ENCODE peak calls at places on chromosomes 16 and 17, in eight cellular contexts. One of them, this sample, is unnamed.

GRCh38 chr16:72241930-72242329 is 70.0 kb upstream of the PMFBP1 start:
- DNase-seq in right lobe of liver: no peak
- DNase-seq in spleen: no peak
- DNase-seq in ovary: peak; percentile 16
- DNase-seq in H54: peak; percentile 17
- DNase-seq in heart left ventricle: no peak
- DNase-seq in transverse colon: peak; percentile 19
- DNase-seq in adrenal gland: peak; percentile 64
- DNase-seq in this sample: peak; percentile 54

GRCh38 chr16:80968386-80969113 is 38.1 kb downstream of the CMC2 start:
- DNase-seq in adrenal gland: no peak
- DNase-seq in H54: no peak
- DNase-seq in spleen: no peak
- DNase-seq in ovary: no peak
- DNase-seq in transverse colon: no peak
- DNase-seq in heart left ventricle: no peak
- DNase-seq in right lobe of liver: no peak
- DNase-seq in this sample: no peak

GRCh38 chr17:62791235-62792121 is 16.6 kb downstream of the MARCHF10 start:
- DNase-seq in ovary: no peak
- DNase-seq in transverse colon: no peak
- DNase-seq in spleen: no peak
- DNase-seq in right lobe of liver: no peak
- DNase-seq in heart left ventricle: no peak
- DNase-seq in H54: no peak
- DNase-seq in adrenal gland: peak; percentile 20
- DNase-seq in this sample: no peak

GRCh38 chr17:19378416-19379293 is at the start of gene MAPK7:
- DNase-seq in heart left ventricle: no peak
- DNase-seq in adrenal gland: peak; percentile 62
- DNase-seq in H54: no peak
- DNase-seq in ovary: no peak
- DNase-seq in spleen: no peak
- DNase-seq in right lobe of liver: peak; percentile 59
- DNase-seq in transverse colon: peak; percentile 31
- DNase-seq in this sample: no peak

GRCh38 chr17:62892870-62893338 is 73.1 kb upstream of the TANC2 start:
- DNase-seq in adrenal gland: peak; percentile 80
- DNase-seq in heart left ventricle: no peak
- DNase-seq in right lobe of liver: no peak
- DNase-seq in spleen: peak; percentile 77
- DNase-seq in transverse colon: peak; percentile 35
- DNase-seq in H54: peak; percentile 70
- DNase-seq in ovary: no peak
- DNase-seq in this sample: no peak

GRCh38 chr17:17151962-17152361 is 54.2 kb downstream of the PLD6 start:
- DNase-seq in spleen: peak; percentile 84
- DNase-seq in heart left ventricle: peak; percentile 91
- DNase-seq in ovary: peak; percentile 68
- DNase-seq in transverse colon: peak; percentile 63
- DNase-seq in H54: peak; percentile 94
- DNase-seq in right lobe of liver: peak; percentile 92
- DNase-seq in adrenal gland: peak; percentile 97
- DNase-seq in this sample: peak; percentile 46

GRCh38 chr17:81436294-81436849 is 41.1 kb downstream of the BAHCC1 start:
- DNase-seq in right lobe of liver: no peak
- DNase-seq in transverse colon: no peak
- DNase-seq in spleen: no peak
- DNase-seq in H54: no peak
- DNase-seq in heart left ventricle: peak; percentile 85
- DNase-seq in ovary: peak; percentile 80
- DNase-seq in adrenal gland: no peak
- DNase-seq in this sample: no peak

GRCh38 chr16:10558746-10559641 is 21.4 kb downstream of the EMP2 start:
- DNase-seq in H54: peak; percentile 88
- DNase-seq in adrenal gland: peak; percentile 83
- DNase-seq in right lobe of liver: peak; percentile 96
- DNase-seq in transverse colon: peak; percentile 36
- DNase-seq in ovary: peak; percentile 72
- DNase-seq in spleen: peak; percentile 82
- DNase-seq in heart left ventricle: peak; percentile 87
- DNase-seq in this sample: peak; percentile 23

GRCh38 chr16:85982563-85982939 is 83.6 kb downstream of the IRF8 start:
- DNase-seq in H54: no peak
- DNase-seq in spleen: peak; percentile 85
- DNase-seq in heart left ventricle: peak; percentile 82
- DNase-seq in adrenal gland: peak; percentile 70
- DNase-seq in transverse colon: peak; percentile 35
- DNase-seq in right lobe of liver: no peak
- DNase-seq in ovary: peak; percentile 23
- DNase-seq in this sample: no peak

GRCh38 chr17:36183001-36183810 is 6.8 kb upstream of the TBC1D3B start:
- DNase-seq in ovary: peak; percentile 46
- DNase-seq in transverse colon: peak; percentile 68
- DNase-seq in H54: peak; percentile 27
- DNase-seq in adrenal gland: no peak
- DNase-seq in heart left ventricle: peak; percentile 93
- DNase-seq in right lobe of liver: peak; percentile 84
- DNase-seq in spleen: peak; percentile 91
- DNase-seq in this sample: peak; percentile 85

GRCh38 chr17:19313746-19314651 is 48.5 kb downstream of the B9D1 start:
- DNase-seq in spleen: peak; percentile 47
- DNase-seq in right lobe of liver: peak; percentile 22
- DNase-seq in transverse colon: peak; percentile 60
- DNase-seq in ovary: no peak
- DNase-seq in heart left ventricle: no peak
- DNase-seq in adrenal gland: no peak
- DNase-seq in H54: no peak
- DNase-seq in this sample: no peak

GRCh38 chr16:8854298-8854948 is 14.4 kb downstream of the CARHSP1 start:
- DNase-seq in adrenal gland: no peak
- DNase-seq in right lobe of liver: no peak
- DNase-seq in ovary: no peak
- DNase-seq in heart left ventricle: no peak
- DNase-seq in transverse colon: peak; percentile 4
- DNase-seq in H54: no peak
- DNase-seq in spleen: peak; percentile 35
- DNase-seq in this sample: no peak
- TF ChIP-seq POLR2A in adrenal gland: no peak
- TF ChIP-seq POLR2A in right lobe of liver: no peak
- TF ChIP-seq POLR2A in ovary: no peak
- TF ChIP-seq POLR2A in heart left ventricle: no peak
- TF ChIP-seq POLR2A in transverse colon: no peak
- TF ChIP-seq POLR2A in H54: no peak
- TF ChIP-seq POLR2A in spleen: no peak
- TF ChIP-seq POLR2A in this sample: no peak

DNA sequence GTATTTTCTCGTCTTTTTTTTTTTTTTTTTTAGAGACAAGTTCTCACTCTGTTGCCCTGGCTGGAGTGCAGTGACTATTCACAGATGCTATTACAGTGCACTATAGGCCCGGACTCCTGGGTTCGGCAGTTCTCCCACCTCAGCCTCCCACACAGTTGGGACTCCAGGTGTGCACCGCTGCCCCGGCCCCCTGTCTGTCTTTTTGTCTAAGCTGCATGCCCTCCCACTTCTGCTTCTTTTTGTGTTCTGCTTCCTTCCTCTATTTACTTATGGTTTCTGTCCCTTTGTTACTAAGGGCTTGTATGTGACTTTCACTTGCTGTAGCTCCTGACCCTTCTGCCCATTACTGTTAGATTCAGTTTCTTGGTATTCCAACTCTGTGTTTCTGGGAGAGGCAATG is 20.5 kb downstream of the SLC7A6 start:
- DNase-seq in spleen: peak; percentile 89
- DNase-seq in adrenal gland: no peak
- DNase-seq in transverse colon: peak; percentile 35
- DNase-seq in right lobe of liver: no peak
- DNase-seq in heart left ventricle: no peak
- DNase-seq in ovary: no peak
- DNase-seq in H54: no peak
- DNase-seq in this sample: no peak
- TF ChIP-seq POLR2A in spleen: no peak
- TF ChIP-seq POLR2A in adrenal gland: no peak
- TF ChIP-seq POLR2A in transverse colon: no peak
- TF ChIP-seq POLR2A in right lobe of liver: no peak
- TF ChIP-seq POLR2A in heart left ventricle: no peak
- TF ChIP-seq POLR2A in ovary: no peak
- TF ChIP-seq POLR2A in H54: no peak
- TF ChIP-seq POLR2A in this sample: no peak

GRCh38 chr17:1454541-1454940 is 1.5 kb downstream of the CRK start:
- DNase-seq in ovary: no peak
- DNase-seq in heart left ventricle: no peak
- DNase-seq in right lobe of liver: no peak
- DNase-seq in transverse colon: no peak
- DNase-seq in adrenal gland: no peak
- DNase-seq in H54: no peak
- DNase-seq in spleen: no peak
- DNase-seq in this sample: no peak

GRCh38 chr17:1455291-1455747 is 713 bp downstream of the CRK start:
- DNase-seq in right lobe of liver: peak; percentile 83
- DNase-seq in adrenal gland: peak; percentile 91
- DNase-seq in ovary: peak; percentile 39
- DNase-seq in heart left ventricle: peak; percentile 85
- DNase-seq in H54: no peak
- DNase-seq in spleen: peak; percentile 94
- DNase-seq in transverse colon: peak; percentile 68
- DNase-seq in this sample: peak; percentile 79

GRCh38 chr17:1460233-1460632 is 4.2 kb upstream of the CRK start:
- DNase-seq in adrenal gland: peak; percentile 91
- DNase-seq in H54: peak; percentile 75
- DNase-seq in ovary: no peak
- DNase-seq in right lobe of liver: peak; percentile 95
- DNase-seq in heart left ventricle: peak; percentile 86
- DNase-seq in transverse colon: peak; percentile 81
- DNase-seq in spleen: no peak
- DNase-seq in this sample: peak; percentile 96

GRCh38 chr17:1452836-1453235 is 3.2 kb downstream of the CRK start:
- DNase-seq in adrenal gland: no peak
- DNase-seq in spleen: no peak
- DNase-seq in heart left ventricle: no peak
- DNase-seq in right lobe of liver: no peak
- DNase-seq in H54: no peak
- DNase-seq in transverse colon: no peak
- DNase-seq in ovary: no peak
- DNase-seq in this sample: no peak

DNA sequence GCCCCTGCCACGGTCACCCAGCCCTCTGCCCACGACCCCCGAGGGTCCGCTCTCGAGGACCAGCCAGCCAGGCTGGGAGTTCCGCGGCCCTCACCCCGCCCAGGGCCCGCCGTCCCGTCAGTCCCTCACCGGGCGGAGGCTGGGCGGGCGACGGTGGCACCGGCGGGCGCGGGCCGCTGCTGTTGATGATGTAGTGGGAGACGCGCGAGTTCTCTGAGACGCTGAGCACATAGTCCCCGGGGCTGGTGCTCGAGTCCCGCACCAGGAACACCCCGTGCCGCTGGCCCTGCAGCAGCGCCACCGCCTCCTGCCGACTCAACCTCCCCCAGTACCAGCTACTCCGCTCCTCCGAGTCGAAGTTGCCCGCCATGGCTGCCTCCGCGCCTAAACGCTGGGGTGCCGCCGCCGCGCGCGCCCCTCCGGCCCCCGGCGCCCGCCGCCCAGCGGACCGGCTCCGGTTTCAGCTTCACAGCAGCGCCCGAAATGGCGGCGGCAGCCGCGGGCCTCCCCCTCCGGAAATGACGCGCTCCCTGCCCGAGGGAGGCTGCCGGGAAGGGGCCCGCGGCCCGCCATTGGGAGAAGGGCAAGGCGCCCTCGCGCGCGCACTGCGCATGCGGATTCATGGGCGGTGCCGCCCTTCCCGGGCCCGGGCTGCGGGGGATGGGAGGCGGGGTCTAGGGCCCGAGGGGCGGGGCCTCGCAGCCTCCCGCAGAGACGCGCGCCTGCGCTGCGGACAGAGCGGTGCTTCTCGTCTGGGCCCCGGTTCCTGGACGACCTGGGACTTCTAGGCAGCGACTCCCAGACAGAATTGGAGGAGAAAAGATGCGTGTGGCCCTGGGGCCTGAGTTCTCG is at the start of gene CRK:
- DNase-seq in transverse colon: peak; percentile 98
- DNase-seq in ovary: peak; percentile 96
- DNase-seq in adrenal gland: peak; percentile 97
- DNase-seq in spleen: peak; percentile 100
- DNase-seq in right lobe of liver: peak; percentile 99
- DNase-seq in heart left ventricle: peak; percentile 100
- DNase-seq in H54: peak; percentile 95
- DNase-seq in this sample: peak; percentile 96
- TF ChIP-seq POLR2A in transverse colon: peak; percentile 94
- TF ChIP-seq POLR2A in ovary: peak; percentile 97
- TF ChIP-seq POLR2A in adrenal gland: peak; percentile 85
- TF ChIP-seq POLR2A in spleen: peak; percentile 61
- TF ChIP-seq POLR2A in right lobe of liver: peak; percentile 96
- TF ChIP-seq POLR2A in heart left ventricle: peak; percentile 71
- TF ChIP-seq POLR2A in H54: peak; percentile 79
- TF ChIP-seq POLR2A in this sample: peak; percentile 95

GRCh38 chr17:41580651-41581365 is 5.9 kb downstream of the KRT14 start:
- DNase-seq in adrenal gland: no peak
- DNase-seq in transverse colon: no peak
- DNase-seq in heart left ventricle: no peak
- DNase-seq in H54: no peak
- DNase-seq in right lobe of liver: no peak
- DNase-seq in ovary: no peak
- DNase-seq in spleen: no peak
- DNase-seq in this sample: no peak

GRCh38 chr17:41580244-41580575 is 6.5 kb downstream of the KRT14 start:
- DNase-seq in ovary: no peak
- DNase-seq in transverse colon: no peak
- DNase-seq in adrenal gland: no peak
- DNase-seq in spleen: no peak
- DNase-seq in right lobe of liver: no peak
- DNase-seq in H54: no peak
- DNase-seq in heart left ventricle: no peak
- DNase-seq in this sample: no peak

GRCh38 chr17:41578971-41579370 is 7.1 kb upstream of the KRT9 start:
- DNase-seq in adrenal gland: no peak
- DNase-seq in transverse colon: no peak
- DNase-seq in heart left ventricle: no peak
- DNase-seq in spleen: no peak
- DNase-seq in right lobe of liver: no peak
- DNase-seq in H54: no peak
- DNase-seq in ovary: no peak
- DNase-seq in this sample: no peak

GRCh38 chr17:41578538-41578937 is 6.7 kb upstream of the KRT9 start:
- DNase-seq in ovary: no peak
- DNase-seq in spleen: no peak
- DNase-seq in heart left ventricle: no peak
- DNase-seq in adrenal gland: no peak
- DNase-seq in transverse colon: no peak
- DNase-seq in H54: no peak
- DNase-seq in right lobe of liver: no peak
- DNase-seq in this sample: no peak

GRCh38 chr17:41579484-41580243 is 7.0 kb downstream of the KRT14 start:
- DNase-seq in transverse colon: peak; percentile 93
- DNase-seq in adrenal gland: peak; percentile 95
- DNase-seq in heart left ventricle: peak; percentile 71
- DNase-seq in right lobe of liver: no peak
- DNase-seq in ovary: peak; percentile 47
- DNase-seq in spleen: peak; percentile 80
- DNase-seq in H54: peak; percentile 92
- DNase-seq in this sample: peak; percentile 92
- TF ChIP-seq POLR2A in transverse colon: peak; percentile 39
- TF ChIP-seq POLR2A in adrenal gland: no peak
- TF ChIP-seq POLR2A in heart left ventricle: no peak
- TF ChIP-seq POLR2A in right lobe of liver: no peak
- TF ChIP-seq POLR2A in ovary: no peak
- TF ChIP-seq POLR2A in spleen: no peak
- TF ChIP-seq POLR2A in H54: no peak
- TF ChIP-seq POLR2A in this sample: no peak

GRCh38 chr16:57622361-57623250 is 5.8 kb upstream of the ADGRG1 start:
- DNase-seq in ovary: no peak
- DNase-seq in transverse colon: no peak
- DNase-seq in H54: no peak
- DNase-seq in heart left ventricle: peak; percentile 67
- DNase-seq in right lobe of liver: no peak
- DNase-seq in adrenal gland: no peak
- DNase-seq in spleen: peak; percentile 67
- DNase-seq in this sample: no peak
- TF ChIP-seq POLR2A in ovary: no peak
- TF ChIP-seq POLR2A in transverse colon: no peak
- TF ChIP-seq POLR2A in H54: no peak
- TF ChIP-seq POLR2A in heart left ventricle: no peak
- TF ChIP-seq POLR2A in right lobe of liver: no peak
- TF ChIP-seq POLR2A in adrenal gland: no peak
- TF ChIP-seq POLR2A in spleen: no peak
- TF ChIP-seq POLR2A in this sample: no peak